ENCODE peak calls at places on chromosome 20, in five cellular contexts. K is NCI-H748 treated with DMSO at 0.1 percent for 48 hours; D is stimulated activated CD4-positive, alpha-beta T cell treated with anti-CD3 and anti-CD28 coated beads, Interleukin-1b, Interleukin-23, amount 100 ng/mL, for 1 hour; L is NCI-H1694; I is GM04504. O is an unnamed sample.

GRCh38 chr20:32439132-32439829 is 81.2 kb downstream of the ASXL1 start:
- DNase-seq in I (peak; percentile 84), D (no peak), L (no peak), K (no peak), O (no peak)

GRCh38 chr20:57290178-57290484 is 23.7 kb upstream of the BMP7 start:
- DNase-seq in L (no peak), I (no peak), D (no peak), K (no peak), O (no peak)

GRCh38 chr20:25503946-25504345 is 81.4 kb downstream of the NINL start:
- DNase-seq in L (no peak), D (no peak), K (no peak), I (no peak), O (no peak)

GRCh38 chr20:34530342-34530741 is 14.1 kb downstream of the DYNLRB1 start:
- DNase-seq in L (no peak), D (no peak), K (no peak), I (no peak), O (no peak)

GRCh38 chr20:52192296-52193007 is 873 bp upstream of the ZFP64 start:
- DNase-seq in I (no peak), D (no peak), K (peak; percentile 13), L (peak; percentile 23), O (no peak)

GRCh38 chr20:9532069-9532809 is 17.8 kb downstream of the LAMP5 start:
- DNase-seq in D (no peak), L (peak; percentile 2), I (peak; percentile 10), K (peak; percentile 83), O (no peak)

GRCh38 chr20:64079273-64080012 is at the start of gene RGS19:
- DNase-seq in L (peak; percentile 21), K (peak; percentile 10), I (peak; percentile 46), D (peak; percentile 34), O (no peak)

GRCh38 chr20:51569815-51570741 is 27.6 kb upstream of the NFATC2 start:
- DNase-seq in D (no peak), I (no peak), K (no peak), L (no peak), O (no peak)

GRCh38 chr20:31721408-31722332 is 998 bp downstream of the BCL2L1 start:
- DNase-seq in I (no peak), D (no peak), K (peak; percentile 46), L (no peak), O (no peak)

GRCh38 chr20:36304786-36305495 is 1.2 kb upstream of the DLGAP4 start:
- DNase-seq in L (no peak), D (no peak), I (no peak), K (no peak), O (no peak)

GRCh38 chr20:3727333-3728035 is 5.0 kb upstream of the HSPA12B start:
- DNase-seq in I (peak; percentile 39), K (no peak), L (no peak), D (no peak), O (no peak)

GRCh38 chr20:63969851-63970713 is at the start of gene ZNF512B:
- DNase-seq in I (no peak), D (no peak), K (no peak), L (peak; percentile 26), O (no peak)

GRCh38 chr20:37336369-37337207 is 9.4 kb upstream of the SRC start:
- DNase-seq in I (no peak), K (no peak), D (no peak), L (no peak), O (no peak)

GRCh38 chr20:25280574-25281535 is 33.0 kb downstream of the PYGB start:
- DNase-seq in I (no peak), L (no peak), K (no peak), D (no peak), O (no peak)

GRCh38 chr20:33746325-33746998 is 14.7 kb downstream of the ZNF341 start:
- DNase-seq in K (no peak), L (no peak), I (no peak), D (no peak), O (no peak)

GRCh38 chr20:10922941-10923340 is 249.1 kb upstream of the JAG1 start:
- DNase-seq in L (no peak), D (no peak), I (peak; percentile 63), K (no peak), O (peak; percentile 58)

GRCh38 chr20:43550456-43550855 is 8.4 kb upstream of the SGK2 start:
- DNase-seq in I (no peak), D (no peak), L (no peak), K (no peak), O (no peak)

GRCh38 chr20:42846784-42847490 is 342.8 kb downstream of the PTPRT start:
- DNase-seq in K (peak; percentile 41), L (no peak), I (no peak), D (no peak), O (no peak)

GRCh38 chr20:40470313-40471260 is 218.4 kb downstream of the MAFB start:
- DNase-seq in L (no peak), D (no peak), I (no peak), K (no peak), O (no peak)

GRCh38 chr20:2626853-2627541 is 25.4 kb upstream of the NOP56 start:
- DNase-seq in I (peak; percentile 36), L (no peak), K (no peak), D (no peak), O (no peak)

GRCh38 chr20:50048420-50049166 is 64.4 kb downstream of the UBE2V1 start:
- DNase-seq in I (no peak), L (no peak), K (no peak), D (no peak), O (no peak)

GRCh38 chr20:63947638-63948456 is 8.4 kb downstream of the UCKL1 start:
- DNase-seq in D (no peak), I (no peak), K (no peak), L (no peak), O (no peak)

GRCh38 chr20:37179671-37180524 is 550 bp upstream of the MROH8 start:
- DNase-seq in L (no peak), I (peak; percentile 38), D (no peak), K (no peak), O (no peak)

GRCh38 chr20:55579802-55580201 is 425.5 kb downstream of the CBLN4 start:
- DNase-seq in I (no peak), L (no peak), K (no peak), D (no peak), O (no peak)

GRCh38 chr20:13147971-13148370 is 73.1 kb upstream of the ISM1 start:
- DNase-seq in I (no peak), L (no peak), K (no peak), D (no peak), O (peak; percentile 15)

GRCh38 chr20:22723659-22724058 is 139.3 kb upstream of the FOXA2 start:
- DNase-seq in K (no peak), L (no peak), D (no peak), I (no peak), O (no peak)

GRCh38 chr20:2358006-2358405 is 22.7 kb upstream of the TGM6 start:
- DNase-seq in D (no peak), L (no peak), I (no peak), K (no peak), O (no peak)

GRCh38 chr20:4441871-4442270 is 279.8 kb upstream of the PRND start:
- DNase-seq in I (no peak), K (no peak), D (no peak), L (no peak), O (no peak)

GRCh38 chr20:49674383-49675352 is 39.0 kb downstream of the B4GALT5 start:
- DNase-seq in K (no peak), D (no peak), L (no peak), I (no peak), O (no peak)

GRCh38 chr20:12984863-12985262 is 23.9 kb upstream of the SPTLC3 start:
- DNase-seq in D (no peak), I (no peak), L (no peak), K (no peak), O (no peak)

GRCh38 chr20:55586626-55587025 is 418.7 kb downstream of the CBLN4 start:
- DNase-seq in I (no peak), K (no peak), L (no peak), D (no peak), O (no peak)

GRCh38 chr20:11057624-11058023 is 383.8 kb upstream of the JAG1 start:
- DNase-seq in I (peak; percentile 21), K (no peak), D (no peak), L (no peak), O (no peak)

GRCh38 chr20:63132715-63133471 is 83.0 kb downstream of the YTHDF1 start:
- DNase-seq in D (no peak), K (no peak), L (no peak), I (no peak), O (no peak)

GRCh38 chr20:9287826-9288225 is 218.9 kb downstream of the PLCB4 start:
- DNase-seq in D (no peak), K (no peak), I (no peak), L (no peak), O (no peak)

GRCh38 chr20:51184289-51184688 is 161.4 kb upstream of the KCNG1 start:
- DNase-seq in D (no peak), K (no peak), L (no peak), I (no peak), O (no peak)

GRCh38 chr20:58706975-58707681 is 14.5 kb downstream of the NPEPL1 start:
- DNase-seq in K (no peak), D (no peak), I (no peak), L (no peak), O (no peak)

O was measured in smooth muscle cell of the brain vasculature.